ENCODE peak calls at places on chromosomes 11 and 22, in eight cellular contexts. F is mucosa of gallbladder; O is activated CD4-positive, alpha-beta T cell treated with anti-CD3 and anti-CD28 coated beads for 4 hours; L is GF-D8; C is astrocyte of the spinal cord; Y is RWPE1; D is right atrium auricular region; V is effector CD4-positive, alpha-beta T cell. Q is an unnamed sample.

GRCh38 chr11:110356769-110357671 is 60.6 kb upstream of the RDX start:
- DNase-seq in L (no peak), F (no peak), C (no peak), O (no peak), Y (no peak), D (peak; percentile 21), V (no peak), Q (no peak)

GRCh38 chr11:47606731-47607130 is 12.5 kb upstream of the C1QTNF4 start:
- DNase-seq in L (no peak), C (peak; percentile 19), D (no peak), V (no peak), O (no peak), F (no peak), Y (no peak), Q (no peak)

GRCh38 chr11:64933935-64934693 is 1.6 kb downstream of the GPHA2 start:
- DNase-seq in C (no peak), V (no peak), Y (no peak), D (no peak), L (no peak), O (no peak), F (no peak), Q (no peak)

GRCh38 chr11:118883368-118884071 is at the start of gene CXCR5:
- DNase-seq in O (peak; percentile 59), F (no peak), V (peak; percentile 57), Y (no peak), L (no peak), D (no peak), C (peak; percentile 58), Q (no peak)

GRCh38 chr11:4094348-4095291 is at the start of gene RRM1:
- DNase-seq in L (peak; percentile 63), Y (peak; percentile 93), V (peak; percentile 90), D (peak; percentile 97), O (peak; percentile 94), C (peak; percentile 98), F (peak; percentile 95), Q (peak; percentile 93)

GRCh38 chr11:1326435-1327063 is 17.1 kb upstream of the TOLLIP start:
- DNase-seq in Y (no peak), F (no peak), D (no peak), V (no peak), C (no peak), L (no peak), O (no peak), Q (no peak)

GRCh38 chr22:29071261-29072045 is 1.4 kb upstream of the KREMEN1 start:
- DNase-seq in L (no peak), D (no peak), V (peak; percentile 16), F (no peak), Y (peak; percentile 64), C (peak; percentile 14), O (peak; percentile 23), Q (no peak)

GRCh38 chr11:45607995-45608394 is 57.4 kb downstream of the CHST1 start:
- DNase-seq in L (peak; percentile 0), Y (no peak), C (no peak), O (no peak), V (no peak), F (peak; percentile 36), D (peak; percentile 36), Q (peak; percentile 65)

GRCh38 chr22:50315289-50316113 is 8.1 kb upstream of the PLXNB2 start:
- DNase-seq in C (no peak), Y (no peak), L (no peak), D (no peak), V (no peak), F (no peak), O (no peak), Q (no peak)

GRCh38 chr11:1827931-1828330 is 6.9 kb upstream of the SYT8 start:
- DNase-seq in D (no peak), O (no peak), F (no peak), L (no peak), Y (no peak), C (no peak), V (no peak), Q (no peak)

GRCh38 chr11:118341749-118342489 is 586 bp downstream of the CD3D start:
- DNase-seq in Y (no peak), O (no peak), C (no peak), F (no peak), L (no peak), V (no peak), D (no peak), Q (no peak)

GRCh38 chr11:104043137-104043536 is 6.7 kb downstream of the DDI1 start:
- DNase-seq in Y (no peak), C (no peak), F (no peak), L (no peak), D (no peak), V (no peak), O (no peak), Q (no peak)

GRCh38 chr11:44469412-44469811 is 96.1 kb upstream of the CD82 start:
- DNase-seq in Y (no peak), V (no peak), O (no peak), C (no peak), L (no peak), D (no peak), F (peak; percentile 62), Q (no peak)

GRCh38 chr11:121696947-121697346 is 244.2 kb upstream of the SORL1-AS1 start:
- DNase-seq in F (no peak), Y (no peak), L (no peak), O (no peak), D (no peak), C (no peak), V (no peak), Q (no peak)

GRCh38 chr22:24555160-24555495 is 190 bp upstream of the GUCD1 start:
- DNase-seq in L (peak; percentile 96), O (peak; percentile 100), V (peak; percentile 99), C (peak; percentile 99), Y (peak; percentile 98), F (peak; percentile 100), D (peak; percentile 100), Q (peak; percentile 99)

GRCh38 chr22:29936186-29936585 is 53.2 kb downstream of the MTMR3 start:
- DNase-seq in F (no peak), C (no peak), D (no peak), Y (no peak), O (no peak), L (no peak), V (no peak), Q (no peak)

GRCh38 chr11:28464252-28464867 is 356.2 kb downstream of the METTL15 start:
- DNase-seq in Y (no peak), C (peak; percentile 58), O (no peak), V (no peak), F (no peak), L (no peak), D (no peak), Q (no peak)